ENCODE peak calls at places on chromosome 12, in four cellular contexts. T is neural progenitor cell, L is PC-3, S is tibial artery. F is an unnamed sample. For H3K4me1, the result is how much of the 10 kb centered on the place peaks cover.

GRCh38 chr12:122024132-122024785 is 2.6 kb downstream of the BCL7A start:
- DNase-seq in S (no peak), L (no peak), T (no peak), F (no peak)

GRCh38 chr12:11823593-11823992 is 174.1 kb downstream of the ETV6 start:
- DNase-seq in S (no peak), L (no peak), T (no peak), F (no peak)

GRCh38 chr12:5305861-5306545 is 125.9 kb upstream of the NTF3 start:
- DNase-seq in T (no peak), S (no peak), L (no peak), F (no peak)

GRCh38 chr12:121946313-121947025 is 28.1 kb downstream of the CFAP251 start:
- DNase-seq in L (no peak), T (no peak), S (no peak), F (no peak)

GRCh38 chr12:96710127-96710745 is 196.8 kb upstream of the NEDD1 start:
- DNase-seq in S (no peak), L (peak), T (peak), F (no peak)

GRCh38 chr12:105257321-105257728 is 21.4 kb upstream of the APPL2 start:
- DNase-seq in T (no peak), S (peak), L (peak), F (no peak)

GRCh38 chr12:69933115-69933552 is 108.1 kb downstream of the MYRFL start:
- DNase-seq in T (peak), S (no peak), L (no peak), F (no peak)

GRCh38 chr12:124441443-124442190 is 125.8 kb downstream of the NCOR2 start:
- DNase-seq in T (no peak), L (peak), S (peak), F (no peak)

GRCh38 chr12:96177013-96177412 is 17.2 kb upstream of the ELK3 start:
- DNase-seq in S (no peak), L (peak), T (no peak), F (no peak)

GRCh38 chr12:6183689-6184441 is 16.3 kb upstream of the CD9 start:
- DNase-seq in L (no peak), S (no peak), T (no peak), F (no peak)

GRCh38 chr12:2334291-2335088 is 281.7 kb downstream of the CACNA1C start:
- DNase-seq in S (no peak), T (no peak), L (no peak), F (no peak)

GRCh38 chr12:99253068-99253467 is 394.5 kb upstream of the GARIN6 start:
- DNase-seq in S (no peak), L (peak), T (peak), F (no peak)

GRCh38 chr12:49866859-49867579 is 24.1 kb upstream of the BCDIN3D start:
- DNase-seq in L (peak), S (peak), T (peak), F (peak)

GRCh38 chr12:23853640-23854039 is 95.8 kb downstream of the SOX5 start:
- DNase-seq in T (no peak), S (no peak), L (no peak), F (no peak)

GRCh38 chr12:122518908-122519307 is 7.8 kb downstream of the RSRC2 start:
- DNase-seq in L (no peak), T (no peak), S (no peak), F (no peak)

GRCh38 chr12:118124333-118124874 is 11.5 kb upstream of the PEBP1 start:
- DNase-seq in L (no peak), S (no peak), T (no peak), F (no peak)

GRCh38 chr12:70068743-70069142 is 174.5 kb upstream of the CNOT2 start:
- DNase-seq in L (no peak), T (no peak), S (no peak), F (no peak)

GRCh38 chr12:120472521-120472920 is 3.0 kb upstream of the SRSF9 start:
- DNase-seq in L (no peak), S (no peak), T (no peak), F (no peak)

GRCh38 chr12:109785854-109786253 is 47.3 kb downstream of the TRPV4 start:
- DNase-seq in S (no peak), T (no peak), L (no peak), F (no peak)
- H3K27ac ChIP-seq in S (no peak), T (no peak), L (no peak), F (no peak)

DNA sequence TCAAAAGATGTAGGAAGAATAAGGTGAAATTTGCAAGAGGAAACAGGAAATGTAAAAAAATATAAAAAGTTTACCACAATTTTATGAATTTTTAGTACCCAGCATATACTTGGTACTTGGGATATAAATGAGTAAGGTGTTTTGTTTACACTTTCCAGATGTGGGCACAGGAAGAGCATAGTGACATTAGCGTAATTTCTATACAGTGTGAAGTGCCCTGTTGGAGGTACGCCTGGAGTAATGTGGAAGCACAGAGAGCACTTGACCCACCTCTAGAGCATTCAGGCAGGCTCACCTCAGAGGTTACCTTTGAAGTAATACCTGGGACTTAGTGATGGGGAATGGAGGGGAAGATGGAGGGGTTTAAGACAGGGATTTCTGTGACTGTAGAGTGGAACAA is 89.5 kb downstream of the AEBP2 start:
- DNase-seq in T (no peak), L (no peak), S (no peak), F (no peak)
- TF ChIP-seq CTCF in T (no peak), L (no peak), S (no peak), F (no peak)

GRCh38 chr12:3751151-3752095 is 1.5 kb downstream of the CRACR2A start:
- DNase-seq in S (no peak), L (no peak), T (no peak), F (no peak)

GRCh38 chr12:3752741-3753486 is at the start of gene CRACR2A:
- DNase-seq in S (peak), T (peak), L (no peak), F (peak)

GRCh38 chr12:3752096-3752709 is 706 bp downstream of the CRACR2A start:
- DNase-seq in L (no peak), S (peak), T (no peak), F (no peak)

GRCh38 chr12:3748620-3749019 is 4.3 kb downstream of the CRACR2A start:
- DNase-seq in S (no peak), L (no peak), T (no peak), F (no peak)

GRCh38 chr12:3750616-3751015 is 2.3 kb downstream of the CRACR2A start:
- DNase-seq in L (no peak), T (no peak), S (no peak), F (no peak)
- H3K4me1 ChIP-seq in L (under half), T (under half), S (under half), F (under half)

DNA sequence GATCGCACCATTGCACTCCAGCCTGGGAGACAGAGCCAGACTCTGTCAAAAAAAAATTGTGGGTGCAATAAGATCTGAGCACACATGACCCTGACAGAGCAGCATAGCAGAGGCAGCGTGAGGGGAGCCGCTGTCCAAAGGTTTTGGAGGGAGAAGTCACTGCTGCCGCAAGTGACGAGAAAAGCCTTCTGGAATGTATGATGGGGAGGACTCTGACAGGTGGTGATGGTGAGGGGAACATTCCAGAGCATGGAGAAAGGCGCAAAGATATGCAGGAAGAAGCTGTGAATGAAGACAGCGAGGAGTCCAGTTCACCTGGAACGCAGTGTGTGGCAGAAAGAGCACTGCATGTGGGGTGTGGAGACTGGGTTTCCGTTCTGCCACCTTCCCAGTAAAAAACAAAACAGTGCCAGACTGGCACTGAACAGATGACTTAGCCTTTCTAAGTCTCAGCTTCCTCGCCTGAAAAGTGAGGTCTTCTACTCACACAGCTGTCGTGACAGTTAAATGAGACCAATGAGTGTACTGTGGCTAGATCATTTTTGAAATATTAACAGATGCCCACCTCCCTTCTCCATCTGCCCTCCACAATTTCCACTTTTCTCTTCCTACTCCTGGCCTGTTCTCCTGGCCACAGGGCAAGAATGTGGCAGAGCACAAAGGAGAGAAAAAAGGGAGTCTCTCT is 53.4 kb upstream of the PTHLH start:
- DNase-seq in L (no peak), S (no peak), T (no peak), F (no peak)
- H3K27ac ChIP-seq in L (peak), S (no peak), T (no peak), F (no peak)

DNA sequence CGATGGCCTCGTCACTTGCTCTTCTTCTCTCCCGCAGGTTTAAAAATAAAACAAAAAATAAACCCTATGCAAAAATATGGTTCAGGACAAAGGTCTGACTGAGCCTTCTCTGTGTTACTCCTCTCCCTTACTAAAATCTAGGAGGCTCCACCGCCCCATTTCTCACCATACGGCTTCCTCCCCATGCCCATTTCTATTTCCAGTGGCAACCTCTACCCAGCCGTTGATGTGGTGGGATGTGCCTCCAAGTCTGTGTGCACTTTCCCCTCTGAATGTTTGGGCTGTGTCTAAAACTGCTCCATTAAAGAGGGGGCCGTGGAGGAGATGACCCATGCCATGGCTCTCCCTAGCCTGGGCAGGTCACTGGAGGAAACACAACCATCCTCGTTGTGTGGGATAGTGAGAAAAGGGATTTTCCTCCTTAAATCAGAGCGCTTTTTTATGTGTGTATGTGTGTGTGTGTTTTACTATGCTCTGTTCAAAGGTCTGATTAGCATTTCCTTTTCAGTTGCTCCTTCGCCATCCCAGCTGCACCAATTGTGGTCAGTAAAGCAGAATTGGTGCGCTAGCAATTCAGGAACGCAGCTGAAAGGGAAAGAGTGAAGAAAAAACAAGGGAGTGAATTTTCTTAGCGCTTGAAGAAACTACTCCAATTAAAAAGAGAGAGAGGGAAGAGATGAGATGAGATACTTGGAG is 173.1 kb upstream of the PARP11 start:
- DNase-seq in T (peak), L (no peak), S (no peak), F (no peak)
- TF ChIP-seq CTCF in T (no peak), L (no peak), S (no peak), F (no peak)

F was measured in gastrocnemius medialis.